ENCODE peak calls at places on chromosomes 16 and 17, in four cellular contexts. Z is lung, R is cardiac muscle cell, Y is neural progenitor cell. I is an unnamed sample. For H3K36me3 and H3K4me1, the result is how much of the 10 kb centered on the place peaks cover.

GRCh38 chr17:7196651-7197050 is 17.5 kb upstream of the ASGR1 start:
- DNase-seq in Z (no peak), R (no peak), Y (no peak), I (no peak)

GRCh38 chr17:45895304-45895968 is 1.1 kb downstream of the MAPT start:
- DNase-seq in Z (no peak), R (peak), Y (peak), I (no peak)

GRCh38 chr17:2379489-2380224 is 21.2 kb downstream of the MNT start:
- DNase-seq in Z (no peak), R (no peak), Y (no peak), I (no peak)

GRCh38 chr16:85373741-85374570 is 239.2 kb upstream of the GSE1 start:
- DNase-seq in Z (no peak), R (no peak), Y (no peak), I (no peak)

GRCh38 chr17:38731526-38732294 is 1.6 kb downstream of the CISD3 start:
- DNase-seq in Z (no peak), R (no peak), Y (no peak), I (no peak)

GRCh38 chr16:77298638-77299360 is 99.6 kb downstream of the SYCE1L start:
- DNase-seq in Z (no peak), R (peak), Y (no peak), I (no peak)

GRCh38 chr16:4538386-4539235 is at the start of gene CDIP1:
- DNase-seq in Z (peak), R (peak), Y (peak), I (peak)

GRCh38 chr16:20166531-20167235 is 93.0 kb upstream of the GPR139 start:
- DNase-seq in Z (no peak), R (peak), Y (peak), I (no peak)

GRCh38 chr17:55717898-55718735 is 4.5 kb downstream of the TMEM100 start:
- DNase-seq in Z (peak), R (peak), Y (peak), I (peak)

GRCh38 chr17:19626079-19626478 is 22.5 kb upstream of the ALDH3A2 start:
- DNase-seq in Z (no peak), R (no peak), Y (no peak), I (no peak)

GRCh38 chr16:48335961-48336360 is 49.3 kb downstream of the SIAH1 start:
- DNase-seq in Z (no peak), R (peak), Y (no peak), I (no peak)

GRCh38 chr16:86791287-86792074 is 213.1 kb downstream of the FOXL1 start:
- DNase-seq in Z (no peak), R (no peak), Y (peak), I (no peak)

GRCh38 chr16:85641776-85642176 is 28.7 kb downstream of the GSE1 start:
- DNase-seq in Z (no peak), R (peak), Y (no peak), I (peak)

GRCh38 chr16:85757341-85757822 is 6.5 kb upstream of the C16orf74 start:
- DNase-seq in Z (no peak), R (no peak), Y (no peak), I (no peak)

GRCh38 chr17:62693616-62694415 is 66.3 kb downstream of the MRC2 start:
- DNase-seq in Z (no peak), R (no peak), Y (no peak), I (no peak)

GRCh38 chr17:79273660-79274059 is 199.0 kb downstream of the ENGASE start:
- DNase-seq in Z (no peak), R (no peak), Y (no peak), I (peak)

GRCh38 chr16:54361246-54361645 is 74.7 kb upstream of the IRX3 start:
- DNase-seq in Z (no peak), R (no peak), Y (no peak), I (no peak)

GRCh38 chr17:65561394-65562205 is at the start of gene AXIN2:
- DNase-seq in Z (peak), R (peak), Y (peak), I (peak)

GRCh38 chr17:17782425-17783120 is 54.2 kb downstream of the SREBF1 start:
- DNase-seq in Z (no peak), R (peak), Y (peak), I (peak)

GRCh38 chr16:62014534-62014933 is 21.7 kb downstream of the CDH8 start:
- DNase-seq in Z (no peak), R (no peak), Y (no peak), I (no peak)

GRCh38 chr17:76262732-76263344 is 2.3 kb upstream of the UBALD2 start:
- DNase-seq in Z (no peak), R (no peak), Y (no peak), I (peak)

GRCh38 chr16:53421248-53421647 is 13.0 kb upstream of the RBL2 start:
- DNase-seq in Z (no peak), R (no peak), Y (no peak), I (no peak)

GRCh38 chr16:12971216-12971615 is 69.8 kb downstream of the SHISA9 start:
- DNase-seq in Z (no peak), R (no peak), Y (no peak), I (no peak)

GRCh38 chr16:77585379-77585778 is 136.9 kb upstream of the NUDT7 start:
- DNase-seq in Z (no peak), R (peak), Y (no peak), I (no peak)

GRCh38 chr16:49348408-49349176 is 25.0 kb upstream of the C16orf78 start:
- DNase-seq in Z (no peak), R (no peak), Y (no peak), I (no peak)

GRCh38 chr17:57651996-57652395 is 93.1 kb downstream of the CCDC182 start:
- DNase-seq in Z (no peak), R (no peak), Y (no peak), I (no peak)

GRCh38 chr17:4327638-4328037 is 38.8 kb downstream of the UBE2G1 start:
- DNase-seq in Z (no peak), R (no peak), Y (no peak), I (no peak)

GRCh38 chr16:58048494-58048893 is 22.9 kb downstream of the MMP15 start:
- DNase-seq in Z (no peak), R (no peak), Y (no peak), I (no peak)

GRCh38 chr17:28615260-28615940 is 1.4 kb upstream of the RSKR start:
- DNase-seq in Z (no peak), R (no peak), Y (no peak), I (no peak)

GRCh38 chr17:28618464-28618863 is 4.5 kb upstream of the RSKR start:
- DNase-seq in Z (no peak), R (no peak), Y (no peak), I (no peak)

GRCh38 chr17:28612936-28613872 is 781 bp downstream of the RSKR start:
- DNase-seq in Z (no peak), R (peak), Y (peak), I (peak)

GRCh38 chr17:28613916-28614315 is at the start of gene RSKR:
- DNase-seq in Z (no peak), R (no peak), Y (no peak), I (no peak)

GRCh38 chr17:28616281-28616680 is 2.3 kb upstream of the RSKR start:
- DNase-seq in Z (no peak), R (no peak), Y (no peak), I (no peak)
- H3K36me3 ChIP-seq in Z (half or more), R (half or more), Y (under half), I (under half)

GRCh38 chr17:67246398-67246647 is 1.3 kb upstream of the HELZ start:
- DNase-seq in Z (no peak), R (no peak), Y (no peak), I (no peak)

GRCh38 chr17:67245073-67245693 is at the start of gene HELZ:
- DNase-seq in Z (peak), R (peak), Y (peak), I (peak)

GRCh38 chr17:67243284-67243683 is 1.7 kb downstream of the HELZ start:
- DNase-seq in Z (no peak), R (no peak), Y (no peak), I (no peak)

GRCh38 chr17:67245694-67246397 is 850 bp upstream of the HELZ start:
- DNase-seq in Z (peak), R (no peak), Y (peak), I (peak)

GRCh38 chr17:67244621-67245072 is 349 bp downstream of the HELZ start:
- DNase-seq in Z (no peak), R (no peak), Y (no peak), I (peak)
- H3K4me1 ChIP-seq in Z (under half), R (under half), Y (under half), I (under half)

GRCh38 chr17:13920413-13920812 is 148.9 kb upstream of the COX10 start:
- DNase-seq in Z (no peak), R (no peak), Y (no peak), I (no peak)
- H3K4me3 ChIP-seq in Z (no peak), R (no peak), Y (no peak), I (no peak)

DNA sequence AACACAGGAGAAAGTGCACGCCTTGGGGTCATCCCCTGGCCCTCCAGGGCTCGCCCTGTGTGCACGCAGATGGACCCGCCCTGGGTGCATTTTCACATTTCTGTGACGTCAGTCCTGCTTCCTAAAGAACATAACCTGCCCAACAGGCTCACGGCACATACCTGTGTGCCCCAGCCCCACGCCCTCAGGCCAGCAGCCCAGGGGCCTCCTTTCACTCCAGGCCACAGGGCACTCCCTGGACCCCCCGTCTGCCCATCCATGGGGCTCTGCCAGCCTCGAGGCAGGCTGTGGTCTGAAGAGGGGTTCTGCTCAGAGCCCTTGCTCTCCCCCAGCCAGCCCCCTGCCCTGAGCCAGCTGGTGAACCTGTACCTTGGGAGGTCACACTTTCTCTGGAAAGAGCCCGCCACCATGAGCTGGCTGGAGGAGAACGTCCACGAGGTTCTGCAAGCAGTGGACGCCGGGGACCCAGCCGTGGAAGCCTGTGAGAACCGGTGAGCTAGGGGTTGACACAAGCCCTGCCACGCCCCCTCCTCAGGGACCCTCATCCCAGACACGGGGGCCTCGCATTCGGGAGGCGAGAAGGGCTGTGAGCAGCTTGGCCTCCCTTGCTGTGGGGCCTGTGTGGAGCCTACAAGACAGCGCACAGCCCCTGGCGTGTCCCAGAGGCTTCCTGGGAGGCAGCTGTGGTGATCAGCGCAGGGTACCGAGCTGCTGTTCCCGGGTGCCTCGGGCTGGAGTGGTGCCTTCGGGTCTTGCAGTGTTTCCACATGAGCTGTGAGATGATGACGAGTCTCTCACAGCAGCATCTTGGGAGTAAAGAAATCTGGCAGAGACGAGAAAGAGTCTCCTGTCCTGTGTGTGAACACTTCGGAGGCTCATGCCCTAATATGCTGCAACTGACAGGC is 13.8 kb upstream of the MC1R start:
- DNase-seq in Z (no peak), R (no peak), Y (no peak), I (no peak)
- H3K36me3 ChIP-seq in Z (under half), R (under half), Y (under half), I (under half)

DNA sequence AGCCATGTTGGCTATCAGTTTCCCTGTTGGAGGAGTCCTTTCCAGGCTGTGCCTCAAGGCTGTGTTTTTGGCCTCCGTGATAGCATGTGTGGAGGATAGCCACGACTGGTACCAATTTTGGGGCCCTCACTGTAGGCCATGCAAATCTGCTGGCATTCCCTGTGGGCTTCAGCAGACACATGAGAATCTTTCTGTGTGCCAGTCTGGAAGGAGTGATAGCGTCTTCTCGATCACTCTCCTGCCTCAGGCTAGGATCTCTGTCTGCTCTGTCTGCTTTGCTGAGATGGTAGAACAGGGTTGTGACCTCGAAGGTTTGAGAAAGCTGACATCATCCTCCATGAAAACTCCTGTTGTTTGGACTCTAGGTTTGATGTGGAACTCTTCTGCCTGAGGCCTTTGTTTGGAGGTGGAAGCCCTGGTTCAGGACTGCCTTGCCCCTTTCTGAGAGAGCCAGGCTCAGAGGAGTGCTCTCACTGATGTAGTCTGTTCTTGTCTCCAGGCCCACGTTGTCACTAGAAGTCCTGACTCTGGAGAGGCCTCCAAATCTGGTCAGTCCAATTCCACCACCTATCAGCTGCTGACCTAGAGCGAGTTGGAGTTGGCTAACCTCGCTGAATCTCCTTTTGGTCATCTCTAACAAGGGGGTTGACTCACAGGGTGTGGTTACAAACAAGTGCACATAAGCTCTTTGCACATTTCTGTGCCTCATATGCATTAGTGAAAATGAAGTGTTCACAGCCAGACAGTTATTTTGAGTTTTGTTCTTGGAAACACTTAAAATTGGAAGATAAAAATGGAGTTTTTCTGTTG is 12.1 kb upstream of the EDC4 start:
- DNase-seq in Z (no peak), R (no peak), Y (no peak), I (no peak)
- H3K4me1 ChIP-seq in Z (under half), R (under half), Y (under half), I (under half)

GRCh38 chr16:46621006-46621629 is at the start of gene SHCBP1:
- DNase-seq in Z (peak), R (peak), Y (peak), I (peak)

GRCh38 chr16:46620265-46621005 is 744 bp downstream of the SHCBP1 start:
- DNase-seq in Z (no peak), R (peak), Y (no peak), I (no peak)

GRCh38 chr16:46621902-46622676 is 910 bp upstream of the SHCBP1 start:
- DNase-seq in Z (no peak), R (no peak), Y (no peak), I (no peak)

DNA sequence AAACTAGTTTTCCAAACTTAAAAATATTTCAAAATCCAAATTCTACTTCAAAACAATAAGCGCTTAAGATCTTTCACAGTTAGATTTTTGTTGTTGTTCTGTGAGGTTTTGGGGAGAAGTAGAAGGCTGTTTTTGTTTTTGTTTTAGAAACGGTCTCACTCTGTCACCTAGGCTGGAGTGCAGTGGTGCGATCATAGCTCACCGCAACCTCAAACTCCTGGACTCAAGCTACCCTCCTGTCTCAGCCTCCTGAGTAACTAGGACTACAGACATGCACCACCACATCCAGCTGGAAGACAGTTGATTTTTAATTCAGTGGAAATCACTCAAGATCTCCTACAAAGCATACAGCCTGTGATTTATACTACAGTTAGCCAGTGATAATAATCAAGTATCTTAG is 2.7 kb downstream of the SHCBP1 start:
- DNase-seq in Z (no peak), R (no peak), Y (no peak), I (no peak)
- H3K4me3 ChIP-seq in Z (no peak), R (no peak), Y (no peak), I (no peak)

DNA sequence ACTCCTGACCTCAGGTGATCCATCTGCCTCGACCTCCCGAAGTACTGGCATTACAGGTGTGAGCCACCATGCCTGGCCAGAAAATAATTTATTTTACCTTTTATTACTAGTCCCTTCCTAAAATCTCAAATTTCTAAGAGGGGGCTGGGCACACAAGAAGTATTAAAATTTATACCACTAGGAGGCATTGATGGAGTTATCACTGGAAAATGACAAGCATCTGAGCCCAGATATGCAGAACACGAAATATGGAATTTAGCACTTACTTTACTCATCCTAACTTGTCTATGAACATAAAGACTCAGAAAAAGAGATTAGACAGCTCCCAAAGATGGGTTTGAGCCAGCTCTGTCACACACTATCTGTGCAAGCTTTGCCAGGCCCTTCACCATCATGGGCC is 46.4 kb downstream of the STAT5A start:
- DNase-seq in Z (no peak), R (no peak), Y (no peak), I (no peak)
- H3K36me3 ChIP-seq in Z (half or more), R (half or more), Y (under half), I (under half)